ENCODE peak calls at places on chromosomes 12 and 14, in eight cellular contexts. E is NCI-H1105, N is ACHN, J is NB4, C is adipocyte, D is left lung, K is BJ, O is T1000. S is an unnamed sample.
A peak's percentile ranks its signal among the peaks of the same experiment; 100 is the strongest.

GRCh38 chr12:82645414-82645813 is 41.3 kb upstream of the TMTC2 start:
- DNase-seq in N (no peak), K (no peak), D (no peak), J (no peak), C (no peak), O (no peak), E (no peak), S (no peak)

GRCh38 chr12:119715268-119715620 is 47.3 kb downstream of the PRKAB1 start:
- DNase-seq in D (no peak), O (no peak), C (peak; percentile 12), J (no peak), N (peak; percentile 31), K (no peak), E (no peak), S (no peak)

GRCh38 chr12:71846322-71846940 is 6.9 kb downstream of the TBC1D15 start:
- DNase-seq in O (no peak), N (peak; percentile 71), D (no peak), E (no peak), K (no peak), J (peak; percentile 56), C (peak; percentile 75), S (peak; percentile 2)

GRCh38 chr12:88052686-88053085 is 23.5 kb upstream of the C12orf50 start:
- DNase-seq in C (peak; percentile 67), E (peak; percentile 26), J (peak; percentile 60), K (no peak), N (peak; percentile 67), O (peak; percentile 79), D (no peak), S (peak; percentile 36)

GRCh38 chr12:3186546-3187237 is 109.5 kb downstream of the TSPAN9 start:
- DNase-seq in E (peak; percentile 74), N (no peak), C (no peak), D (no peak), O (no peak), J (no peak), K (no peak), S (no peak)

GRCh38 chr14:75539562-75540478 is 17.6 kb downstream of the BATF start:
- DNase-seq in C (no peak), E (no peak), O (no peak), N (no peak), K (no peak), D (no peak), J (no peak), S (no peak)

GRCh38 chr14:68968051-68968450 is 11.1 kb downstream of the ACTN1 start:
- DNase-seq in O (no peak), K (no peak), J (no peak), C (no peak), E (no peak), N (no peak), D (no peak), S (no peak)

GRCh38 chr12:52004042-52004648 is 2.6 kb upstream of the TAMALIN start:
- DNase-seq in D (peak; percentile 59), C (peak; percentile 79), O (no peak), K (no peak), E (peak; percentile 2), J (peak; percentile 57), N (peak; percentile 82), S (no peak)

GRCh38 chr12:98238513-98238912 is 276.9 kb upstream of the TMPO start:
- DNase-seq in N (no peak), D (no peak), E (no peak), C (peak; percentile 8), O (peak; percentile 36), J (no peak), K (peak; percentile 14), S (no peak)

GRCh38 chr12:45208604-45209487 is 7.0 kb upstream of the ANO6 start:
- DNase-seq in D (no peak), K (no peak), C (no peak), J (peak; percentile 26), E (no peak), O (peak; percentile 78), N (no peak), S (no peak)

GRCh38 chr12:102769323-102769916 is 147.6 kb downstream of the PAH start:
- DNase-seq in J (peak; percentile 71), O (peak; percentile 11), C (peak; percentile 91), K (peak; percentile 49), D (no peak), E (peak; percentile 39), N (peak; percentile 74), S (peak; percentile 54)

GRCh38 chr12:112473056-112473455 is 54.3 kb downstream of the PTPN11 start:
- DNase-seq in J (peak; percentile 48), N (peak; percentile 21), D (no peak), O (no peak), K (no peak), C (peak; percentile 5), E (no peak), S (no peak)

GRCh38 chr12:111361717-111362576 is 6.9 kb downstream of the PHETA1 start:
- DNase-seq in D (peak; percentile 60), E (no peak), C (no peak), O (no peak), K (no peak), N (no peak), J (peak; percentile 37), S (no peak)

GRCh38 chr14:52950410-52950897 is 396 bp downstream of the FERMT2 start:
- DNase-seq in K (no peak), D (peak; percentile 56), N (peak; percentile 42), O (peak; percentile 20), C (peak; percentile 75), E (no peak), J (peak; percentile 2), S (peak; percentile 40)

GRCh38 chr12:104462931-104463339 is 6.2 kb downstream of the CHST11 start:
- DNase-seq in C (peak; percentile 7), J (peak; percentile 90), N (no peak), D (no peak), O (no peak), E (no peak), K (no peak), S (no peak)

GRCh38 chr12:124564232-124564958 is 3.0 kb downstream of the NCOR2 start:
- DNase-seq in N (no peak), D (no peak), O (no peak), E (no peak), K (no peak), C (no peak), J (no peak), S (no peak)

GRCh38 chr14:68976160-68977067 is 2.7 kb downstream of the ACTN1 start:
- DNase-seq in J (peak; percentile 26), E (no peak), K (no peak), D (no peak), N (no peak), C (peak; percentile 72), O (no peak), S (no peak)

GRCh38 chr12:113214938-113215400 is 6.3 kb upstream of the TPCN1 start:
- DNase-seq in D (peak; percentile 71), K (peak; percentile 98), C (peak; percentile 99), J (peak; percentile 100), E (no peak), O (peak; percentile 84), N (peak; percentile 99), S (no peak)

GRCh38 chr14:90348270-90348669 is 16.5 kb upstream of the NRDE2 start:
- DNase-seq in N (no peak), O (no peak), D (no peak), E (no peak), C (no peak), K (no peak), J (no peak), S (no peak)

GRCh38 chr12:123250471-123251383 is 17.5 kb downstream of the MTRFR start:
- DNase-seq in N (peak; percentile 51), O (no peak), D (peak; percentile 78), E (peak; percentile 68), J (no peak), C (no peak), K (no peak), S (peak; percentile 15)

GRCh38 chr12:88931598-88931997 is 351.3 kb upstream of the KITLG start:
- DNase-seq in N (peak; percentile 86), C (no peak), E (no peak), K (no peak), J (no peak), O (no peak), D (no peak), S (no peak)

GRCh38 chr14:55699131-55700057 is 119.4 kb downstream of the KTN1 start:
- DNase-seq in C (peak; percentile 50), K (no peak), J (no peak), E (no peak), O (no peak), N (peak; percentile 46), D (no peak), S (no peak)

GRCh38 chr14:94483071-94483451 is 7.1 kb upstream of the SERPINA9 start:
- DNase-seq in J (no peak), N (no peak), O (no peak), C (no peak), D (no peak), E (no peak), K (no peak), S (no peak)

GRCh38 chr12:77855548-77855947 is 24.9 kb downstream of the NAV3 start:
- DNase-seq in N (no peak), D (no peak), K (no peak), E (no peak), J (no peak), C (peak; percentile 31), O (no peak), S (no peak)

GRCh38 chr14:22583994-22584393 is 5.0 kb downstream of the DAD1 start:
- DNase-seq in J (no peak), O (no peak), E (no peak), N (no peak), C (no peak), D (no peak), K (no peak), S (no peak)

GRCh38 chr12:109587921-109588320 is 14.3 kb downstream of the MVK start:
- DNase-seq in D (no peak), J (no peak), K (no peak), C (no peak), E (no peak), N (no peak), O (no peak), S (no peak)

GRCh38 chr14:81991998-81992397 is 458.3 kb upstream of the SEL1L start:
- DNase-seq in K (no peak), D (no peak), J (no peak), E (no peak), N (peak; percentile 10), C (peak; percentile 22), O (no peak), S (no peak)

GRCh38 chr12:130132831-130133635 is 29.2 kb upstream of the FZD10 start:
- DNase-seq in J (no peak), E (no peak), O (no peak), N (no peak), K (no peak), D (no peak), C (no peak), S (no peak)

GRCh38 chr14:51308872-51309271 is 68.8 kb downstream of the TMX1 start:
- DNase-seq in K (no peak), E (no peak), O (no peak), C (no peak), D (no peak), N (no peak), J (no peak), S (no peak)

GRCh38 chr12:57185403-57185802 is 31.2 kb upstream of the NXPH4 start:
- DNase-seq in J (no peak), E (no peak), O (no peak), D (no peak), C (no peak), K (no peak), N (no peak), S (no peak)

GRCh38 chr12:33180921-33181320 is 258.7 kb downstream of the SYT10 start:
- DNase-seq in N (no peak), K (no peak), J (no peak), D (no peak), C (no peak), E (no peak), O (peak; percentile 60), S (no peak)

GRCh38 chr14:29805415-29806123 is 122.1 kb downstream of the PRKD1 start:
- DNase-seq in J (peak; percentile 11), N (peak; percentile 76), E (no peak), K (peak; percentile 33), C (peak; percentile 94), O (no peak), D (peak; percentile 62), S (no peak)

GRCh38 chr12:87943666-87944065 is 85.5 kb downstream of the C12orf50 start:
- DNase-seq in J (no peak), C (no peak), O (no peak), D (no peak), E (no peak), K (no peak), N (no peak), S (no peak)

GRCh38 chr12:131102991-131103609 is 149.4 kb downstream of the ADGRD1 start:
- DNase-seq in J (no peak), E (no peak), C (no peak), O (no peak), N (no peak), D (peak; percentile 27), K (no peak), S (no peak)